ENCODE peak calls at places on chromosomes 16 and 17, in five cellular contexts. R is activated CD4-positive, alpha-beta T cell treated with anti-CD3 and anti-CD28 coated beads, Interleukin-2, amount 50 U/mL, for 48 hours; G is GM18507; B is neuronal stem cell; U is stimulated activated naive CD8-positive, alpha-beta T cell treated with anti-CD3 and anti-CD28 coated beads, Interleukin-15, Interleukin-2, amounts not matched to agents 100 U/mL and 50 U/mL, for 24 hours. S is an unnamed sample.

GRCh38 chr16:74045539-74045938 is 251.1 kb upstream of the PSMD7 start:
- DNase-seq in R (no peak), U (no peak), B (no peak), G (no peak), S (no peak)

GRCh38 chr16:57729182-57729484 is 6.4 kb upstream of the KATNB1 start:
- DNase-seq in B (no peak), R (no peak), G (no peak), U (no peak), S (no peak)

GRCh38 chr17:29615048-29615385 is 7.7 kb downstream of the CORO6 start:
- DNase-seq in R (peak; percentile 71), B (no peak), U (peak; percentile 73), G (no peak), S (peak; percentile 50)

GRCh38 chr17:77354721-77355455 is 214.1 kb downstream of the SEC14L1 start:
- DNase-seq in B (no peak), G (no peak), R (no peak), U (peak; percentile 2), S (no peak)

GRCh38 chr16:81745704-81746558 is 33.2 kb upstream of the PLCG2 start:
- DNase-seq in R (peak; percentile 80), U (peak; percentile 80), G (peak; percentile 62), B (no peak), S (peak; percentile 88)

GRCh38 chr16:14193316-14193871 is 122.3 kb downstream of the MRTFB start:
- DNase-seq in R (peak; percentile 32), U (no peak), G (peak; percentile 23), B (no peak), S (no peak)

GRCh38 chr17:17900615-17901520 is 64.1 kb upstream of the SREBF1 start:
- DNase-seq in G (no peak), B (no peak), U (no peak), R (no peak), S (no peak)

GRCh38 chr17:68403122-68403521 is 54.2 kb downstream of the WIPI1 start:
- DNase-seq in R (no peak), G (no peak), B (no peak), U (no peak), S (no peak)

GRCh38 chr17:4604111-4604644 is 19.8 kb downstream of the SMTNL2 start:
- DNase-seq in B (no peak), U (no peak), G (no peak), R (no peak), S (no peak)

S was measured in K562.